ENCODE peak calls at places on chromosomes 2 and 18, in six cellular contexts. C, U, F, A, I and R are unnamed samples. For H3K27me3, the result is how much of the 10 kb centered on the place peaks cover.

GRCh38 chr18:36298113-36298701 is 694 bp downstream of the FHOD3 start:
- DNase-seq in C (no peak), U (no peak), F (no peak), A (peak), I (no peak), R (no peak)

GRCh38 chr2:168699834-168700417 is 102.5 kb upstream of the NOSTRIN start:
- DNase-seq in C (peak), U (peak), F (peak), A (no peak), I (peak), R (no peak)

GRCh38 chr18:25047983-25048382 is 304.0 kb downstream of the ZNF521 start:
- DNase-seq in C (no peak), U (no peak), F (no peak), A (no peak), I (no peak), R (no peak)

GRCh38 chr18:6414118-6414722 is 491 bp downstream of the L3MBTL4 start:
- DNase-seq in C (peak), U (peak), F (no peak), A (no peak), I (peak), R (no peak)

GRCh38 chr18:362914-363295 is 95.1 kb upstream of the THOC1 start:
- DNase-seq in C (no peak), U (peak), F (no peak), A (no peak), I (peak), R (no peak)

GRCh38 chr2:224187220-224187619 is 148.1 kb upstream of the SERPINE2 start:
- DNase-seq in C (no peak), U (no peak), F (no peak), A (no peak), I (no peak), R (no peak)

GRCh38 chr18:26082475-26082874 is 7.9 kb downstream of the SS18 start:
- DNase-seq in C (no peak), U (no peak), F (peak), A (no peak), I (peak), R (no peak)

GRCh38 chr2:34102359-34102758 is 503.3 kb upstream of the FAM98A start:
- DNase-seq in C (no peak), U (no peak), F (peak), A (no peak), I (peak), R (no peak)

GRCh38 chr2:219613671-219614070 is 13.8 kb upstream of the SLC4A3 start:
- DNase-seq in C (no peak), U (no peak), F (no peak), A (no peak), I (no peak), R (no peak)

GRCh38 chr2:168583710-168584521 is 127.8 kb downstream of the CERS6 start:
- DNase-seq in C (no peak), U (no peak), F (peak), A (no peak), I (peak), R (no peak)

GRCh38 chr18:23194150-23194968 is 59.1 kb downstream of the CABLES1 start:
- DNase-seq in C (no peak), U (no peak), F (peak), A (no peak), I (peak), R (no peak)

GRCh38 chr2:149652925-149653324 is 65.3 kb upstream of the MMADHC start:
- DNase-seq in C (no peak), U (no peak), F (no peak), A (no peak), I (peak), R (no peak)

DNA sequence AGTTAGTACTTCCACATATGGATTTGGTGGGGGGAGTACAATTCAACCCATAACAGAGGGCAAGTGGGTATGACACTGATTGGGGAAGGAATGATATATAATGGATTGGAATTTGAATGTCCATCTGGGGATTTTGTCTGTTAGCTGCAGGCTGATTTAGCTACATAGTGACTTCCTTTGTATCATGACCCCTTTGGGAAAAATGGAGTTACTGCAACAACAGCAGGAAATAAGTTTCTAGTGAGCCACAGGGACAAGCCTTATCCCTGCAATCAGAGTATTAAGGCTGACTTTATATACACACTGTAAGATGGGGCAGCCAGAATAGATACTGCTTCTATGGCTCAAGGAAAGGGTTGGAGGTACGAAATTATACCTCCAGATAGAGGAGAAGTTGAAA is 404.4 kb upstream of the MEIS1 start:
- DNase-seq in C (no peak), U (peak), F (no peak), A (no peak), I (no peak), R (no peak)
- TF ChIP-seq CTCF in C (no peak), U (no peak), F (no peak), A (peak), I (no peak), R (no peak)

GRCh38 chr18:50453732-50454131 is 78.9 kb downstream of the SKA1 start:
- DNase-seq in C (no peak), U (no peak), F (no peak), A (no peak), I (no peak), R (no peak)
- H3K27ac ChIP-seq in C (no peak), U (no peak), F (no peak), A (no peak), I (no peak), R (no peak)

GRCh38 chr2:127678531-127678930 is 3.2 kb upstream of the LIMS2 start:
- DNase-seq in C (no peak), U (no peak), F (no peak), A (no peak), I (no peak), R (no peak)

GRCh38 chr2:127675335-127676261 is at the start of gene LIMS2:
- DNase-seq in C (no peak), U (no peak), F (no peak), A (no peak), I (peak), R (no peak)

GRCh38 chr2:127674241-127675209 is 805 bp downstream of the LIMS2 start:
- DNase-seq in C (no peak), U (no peak), F (no peak), A (no peak), I (no peak), R (no peak)

GRCh38 chr2:127678991-127679390 is 3.7 kb upstream of the LIMS2 start:
- DNase-seq in C (no peak), U (no peak), F (no peak), A (no peak), I (no peak), R (no peak)

DNA sequence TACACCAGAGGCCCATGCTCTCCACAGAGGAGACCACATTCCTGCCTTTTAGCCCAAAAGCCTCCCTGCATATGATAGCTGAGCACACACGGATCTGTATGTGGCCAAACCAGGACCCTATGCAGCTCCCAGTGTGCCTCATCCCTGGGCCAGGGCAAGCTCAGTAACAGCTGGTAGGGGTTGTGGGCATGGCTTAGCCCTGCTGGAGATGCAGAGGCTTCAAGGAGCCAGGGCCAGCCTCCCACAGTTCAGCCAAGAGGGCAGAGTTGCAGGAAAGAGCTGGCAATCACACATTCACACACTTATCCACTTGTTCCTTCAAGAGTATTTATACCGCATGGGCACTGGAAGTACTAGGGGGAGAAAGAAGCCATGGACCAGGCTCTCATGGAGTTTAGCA is 1.6 kb upstream of the LIMS2 start:
- DNase-seq in C (no peak), U (no peak), F (no peak), A (no peak), I (no peak), R (no peak)
- H3K27me3 ChIP-seq in C (under half), U (under half), F (under half), A (under half), I (under half), R (under half)

DNA sequence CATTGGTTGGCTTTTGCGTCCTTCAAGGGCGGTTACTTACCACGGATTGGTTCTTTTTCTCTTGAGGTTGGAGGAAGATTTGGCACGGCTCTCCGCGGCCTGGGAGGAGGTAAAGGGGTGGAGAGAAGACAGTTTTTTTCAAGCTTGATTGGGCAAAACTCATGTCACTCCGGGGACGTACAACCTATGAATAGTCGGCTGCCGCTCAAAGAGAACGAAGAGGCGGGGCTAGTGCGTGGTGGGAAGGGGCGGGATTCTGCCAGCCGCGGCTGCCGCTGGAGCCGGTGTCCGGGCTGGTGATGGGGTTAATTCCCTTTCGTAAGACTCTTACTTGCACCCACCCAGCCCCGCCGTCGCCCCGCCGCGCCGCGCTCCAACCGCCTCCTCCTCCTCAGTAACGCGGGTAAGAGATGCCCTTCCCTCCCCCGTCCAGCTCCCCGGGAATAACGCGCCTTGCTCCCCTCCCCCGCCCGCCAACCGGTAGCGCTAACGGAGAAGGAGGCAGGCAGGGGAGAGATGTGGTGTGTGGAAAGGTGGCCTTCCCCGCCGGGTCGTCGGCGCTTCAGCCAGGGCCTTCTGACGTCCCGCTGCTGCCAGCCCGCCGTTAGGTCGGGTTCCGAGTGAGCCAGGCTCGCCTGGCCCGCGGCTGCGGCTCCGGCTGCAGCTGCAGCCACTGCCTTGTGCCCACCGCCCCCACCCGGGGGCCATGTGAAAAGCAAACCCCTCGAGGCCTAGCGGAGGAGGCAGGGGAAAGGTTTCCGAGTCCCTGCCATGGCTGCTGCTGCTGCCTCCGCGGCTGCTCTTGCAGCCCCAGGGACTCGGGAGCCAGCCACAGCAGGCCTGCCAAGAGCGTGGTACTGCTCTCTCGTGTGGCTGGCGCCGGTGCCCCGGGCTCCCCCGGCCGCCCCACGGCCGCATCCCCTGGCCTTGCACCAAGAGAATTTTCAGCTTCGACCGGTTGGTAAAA is at the start of gene R3HDM1:
- DNase-seq in C (peak), U (peak), F (peak), A (peak), I (peak), R (peak)
- TF ChIP-seq CTCF in C (peak), U (peak), F (no peak), A (peak), I (no peak), R (no peak)

GRCh38 chr2:69549421-69549820 is 94.1 kb downstream of the AAK1 start:
- DNase-seq in C (no peak), U (no peak), F (peak), A (no peak), I (peak), R (no peak)

GRCh38 chr2:69556008-69556407 is 87.5 kb downstream of the AAK1 start:
- DNase-seq in C (no peak), U (no peak), F (no peak), A (no peak), I (no peak), R (no peak)

GRCh38 chr2:69554568-69554967 is 89.0 kb downstream of the AAK1 start:
- DNase-seq in C (no peak), U (no peak), F (no peak), A (no peak), I (no peak), R (no peak)

GRCh38 chr2:69559696-69560482 is 83.7 kb downstream of the AAK1 start:
- DNase-seq in C (no peak), U (peak), F (peak), A (peak), I (peak), R (no peak)

GRCh38 chr2:69554981-69555380 is 88.6 kb downstream of the AAK1 start:
- DNase-seq in C (no peak), U (no peak), F (no peak), A (no peak), I (peak), R (no peak)
- H3K27ac ChIP-seq in C (no peak), U (no peak), F (no peak), A (no peak), I (peak), R (no peak)

DNA sequence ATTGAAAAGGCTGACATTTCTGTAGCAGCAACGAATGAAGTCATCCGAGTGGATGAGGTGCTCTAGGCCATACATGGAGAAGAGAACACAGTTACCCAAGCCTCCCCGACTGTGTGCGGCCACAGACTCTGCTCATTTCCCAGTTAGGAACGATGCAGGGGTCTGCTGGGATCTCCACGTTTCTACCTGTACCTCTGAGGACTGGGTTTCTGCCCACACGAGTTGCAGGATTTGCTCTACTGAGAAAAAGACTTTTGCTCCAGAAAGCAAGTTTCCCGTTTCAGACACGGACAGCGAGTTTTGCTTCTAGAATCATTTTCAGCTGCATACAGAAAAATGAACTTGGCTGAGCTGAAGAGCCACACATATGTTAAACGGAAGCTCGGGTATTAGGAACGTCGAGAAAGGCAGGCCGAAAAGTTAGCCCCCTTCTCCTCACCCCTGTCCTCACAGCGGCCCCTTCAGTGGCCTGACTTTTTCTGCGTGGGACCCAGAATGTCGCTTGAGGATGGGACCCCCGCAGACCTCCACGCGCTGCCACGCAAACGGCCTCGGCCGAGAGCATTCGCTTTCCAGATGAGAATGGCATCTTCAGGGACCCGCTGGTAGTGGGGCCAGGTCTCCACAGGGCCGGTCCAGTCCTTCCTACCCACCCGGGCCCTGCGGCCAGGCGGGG is 582 bp upstream of the RAB31 start:
- DNase-seq in C (no peak), U (no peak), F (no peak), A (no peak), I (peak), R (no peak)
- H3K27me3 ChIP-seq in C (under half), U (under half), F (under half), A (under half), I (under half), R (under half)

DNA sequence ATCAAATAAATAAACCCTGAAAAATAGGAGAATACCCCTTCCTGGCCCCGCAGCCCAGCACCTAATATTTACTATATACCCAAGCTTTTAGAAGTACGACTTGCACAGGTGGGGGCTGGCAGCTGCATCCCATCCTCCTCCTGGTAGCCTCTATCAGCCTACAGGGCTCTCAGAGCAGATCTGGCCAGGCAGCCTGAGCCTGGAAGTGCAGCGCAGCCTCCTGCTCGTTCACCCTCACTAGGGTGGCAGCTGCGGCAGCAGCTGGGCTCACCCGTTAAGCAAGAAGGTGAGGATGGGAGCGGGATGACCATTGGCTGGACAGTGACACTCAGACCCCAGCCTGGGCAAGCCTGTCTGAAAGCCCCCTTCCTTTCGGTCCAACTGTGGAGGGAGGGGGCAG is 23.2 kb downstream of the MPHOSPH10 start:
- DNase-seq in C (no peak), U (no peak), F (no peak), A (no peak), I (no peak), R (no peak)
- TF ChIP-seq CTCF in C (no peak), U (no peak), F (no peak), A (no peak), I (no peak), R (no peak)

GRCh38 chr18:21053127-21053526 is 58.5 kb downstream of the ROCK1 start:
- DNase-seq in C (no peak), U (peak), F (peak), A (no peak), I (peak), R (no peak)
- H3K27ac ChIP-seq in C (no peak), U (no peak), F (peak), A (no peak), I (no peak), R (no peak)

GRCh38 chr2:170715932-170716777 is 1.0 kb downstream of the SP5 start:
- DNase-seq in C (no peak), U (peak), F (no peak), A (no peak), I (no peak), R (no peak)

GRCh38 chr2:170715062-170715931 is at the start of gene SP5:
- DNase-seq in C (no peak), U (peak), F (peak), A (peak), I (peak), R (no peak)

GRCh38 chr2:170717991-170718589 is 3.0 kb downstream of the SP5 start:
- DNase-seq in C (no peak), U (peak), F (no peak), A (no peak), I (no peak), R (no peak)

GRCh38 chr2:170717599-170717963 is 2.4 kb downstream of the SP5 start:
- DNase-seq in C (no peak), U (no peak), F (no peak), A (no peak), I (no peak), R (no peak)

GRCh38 chr2:170716851-170717598 is 1.9 kb downstream of the SP5 start:
- DNase-seq in C (no peak), U (peak), F (no peak), A (no peak), I (peak), R (no peak)
- H3K27me3 ChIP-seq in C (half or more), U (under half), F (half or more), A (under half), I (half or more), R (under half)

DNA sequence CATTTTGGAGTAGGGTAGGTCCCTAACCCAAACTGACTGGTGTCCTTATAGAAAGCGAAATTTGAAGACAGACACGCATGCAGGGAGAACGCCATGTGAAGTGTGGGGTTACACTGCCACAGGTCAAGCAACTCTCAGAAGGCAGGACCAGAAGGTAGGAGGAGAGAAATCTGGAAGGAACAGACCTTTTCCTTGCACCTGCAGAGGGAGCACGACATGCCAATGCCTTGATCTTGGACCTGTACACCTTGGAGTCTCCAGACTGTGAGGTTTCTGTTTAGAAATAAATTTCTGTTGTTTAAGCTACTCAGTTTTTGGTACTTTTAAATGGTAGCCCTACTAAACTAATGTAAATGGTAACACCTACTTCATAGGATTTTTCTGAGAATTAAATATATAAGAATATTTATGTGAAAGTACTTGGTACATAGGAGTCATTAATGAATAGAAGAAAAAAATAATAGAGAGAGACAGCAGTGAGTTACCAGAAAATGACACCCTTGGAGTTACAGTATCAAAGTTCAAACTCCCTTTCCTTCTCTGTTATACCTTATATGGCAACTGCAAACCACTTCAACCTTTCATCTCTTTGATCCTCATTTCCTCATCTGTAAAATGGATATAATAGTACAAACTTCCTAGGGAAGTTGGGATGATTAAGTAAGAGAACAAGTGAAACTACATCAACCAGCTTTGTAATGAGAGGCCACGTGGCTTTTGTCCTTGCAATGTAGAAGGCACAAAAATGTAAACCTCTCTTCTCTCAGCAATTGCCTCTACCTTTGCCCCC is 184.9 kb upstream of the PARD3B start:
- DNase-seq in C (no peak), U (no peak), F (no peak), A (no peak), I (no peak), R (no peak)
- TF ChIP-seq CTCF in C (no peak), U (no peak), F (no peak), A (no peak), I (no peak), R (no peak)